ENCODE peak calls at places on chromosomes 11 and 22, in nine cellular contexts. K is GM12892, N is HepG2, R is K562, U is suprapubic skin, E is prostate gland, T is GM12878, B is GM12891, G is HCT116. J is an unnamed sample.

GRCh38 chr11:59208956-59209355 is 3.8 kb downstream of the MPEG1 start:
- DNase-seq in K (no peak), N (no peak), R (no peak), U (no peak), E (no peak), T (no peak), B (no peak), G (no peak), J (no peak)

GRCh38 chr11:2699185-2699530 is 636 bp downstream of the KCNQ1OT1 start:
- DNase-seq in K (no peak), N (no peak), R (peak; percentile 36), U (peak; percentile 83), E (no peak), T (no peak), B (no peak), G (no peak), J (peak; percentile 54)

GRCh38 chr11:133860151-133860550 is 14.8 kb upstream of the SPATA19 start:
- DNase-seq in K (no peak), N (no peak), R (no peak), U (no peak), E (no peak), T (no peak), B (no peak), G (no peak), J (no peak)

GRCh38 chr22:29607426-29607825 is 4.0 kb downstream of the NF2 start:
- DNase-seq in K (no peak), N (no peak), R (no peak), U (no peak), E (no peak), T (no peak), B (no peak), G (no peak), J (no peak)

GRCh38 chr22:32005453-32005852 is 37.6 kb upstream of the SLC5A1 start:
- DNase-seq in K (no peak), N (no peak), R (no peak), U (no peak), E (no peak), T (no peak), B (no peak), G (no peak), J (no peak)

GRCh38 chr11:6197466-6198200 is 1.4 kb upstream of the OR52W1 start:
- DNase-seq in K (no peak), N (no peak), R (no peak), U (no peak), E (no peak), T (no peak), B (no peak), G (no peak), J (no peak)

GRCh38 chr22:37334461-37334858 is 52.2 kb downstream of the CYTH4 start:
- DNase-seq in K (no peak), N (no peak), R (no peak), U (no peak), E (no peak), T (no peak), B (no peak), G (no peak), J (no peak)

GRCh38 chr11:115682901-115683300 is 178.7 kb upstream of the CADM1 start:
- DNase-seq in K (no peak), N (no peak), R (no peak), U (no peak), E (no peak), T (no peak), B (no peak), G (no peak), J (no peak)

GRCh38 chr22:39653787-39654077 is 83.2 kb downstream of the CACNA1I start:
- DNase-seq in K (no peak), N (no peak), R (no peak), U (no peak), E (no peak), T (no peak), B (no peak), G (no peak), J (no peak)

GRCh38 chr22:39656495-39657490 is 86.2 kb downstream of the CACNA1I start:
- DNase-seq in K (no peak), N (no peak), R (peak; percentile 25), U (no peak), E (no peak), T (no peak), B (no peak), G (no peak), J (no peak)

GRCh38 chr22:39654527-39654926 is 84.0 kb downstream of the CACNA1I start:
- DNase-seq in K (no peak), N (no peak), R (no peak), U (no peak), E (no peak), T (no peak), B (no peak), G (no peak), J (no peak)

GRCh38 chr22:39655736-39656285 is 85.3 kb downstream of the CACNA1I start:
- DNase-seq in K (no peak), N (no peak), R (no peak), U (no peak), E (no peak), T (no peak), B (no peak), G (no peak), J (no peak)

GRCh38 chr22:39654959-39655579 is 84.5 kb downstream of the CACNA1I start:
- DNase-seq in K (no peak), N (no peak), R (peak; percentile 64), U (no peak), E (no peak), T (no peak), B (no peak), G (no peak), J (no peak)
- TF ChIP-seq POLR2A in K (no peak), N (no peak), R (no peak), U (no peak), E (no peak), T (no peak), B (no peak), G (no peak), J (no peak)

GRCh38 chr22:19479358-19480172 is at the start of gene CDC45:
- DNase-seq in K (peak; percentile 89), N (peak; percentile 97), R (peak; percentile 100), U (peak; percentile 98), E (peak; percentile 98), T (peak; percentile 93), B (peak; percentile 95), G (peak; percentile 96), J (peak; percentile 96)
- TF ChIP-seq POLR2AphosphoS5 in K (peak; percentile 37), N (peak; percentile 37), R (no peak), U (no peak), E (peak; percentile 81), T (peak; percentile 51), B (no peak), G (peak; percentile 52), J (peak; percentile 60)

DNA sequence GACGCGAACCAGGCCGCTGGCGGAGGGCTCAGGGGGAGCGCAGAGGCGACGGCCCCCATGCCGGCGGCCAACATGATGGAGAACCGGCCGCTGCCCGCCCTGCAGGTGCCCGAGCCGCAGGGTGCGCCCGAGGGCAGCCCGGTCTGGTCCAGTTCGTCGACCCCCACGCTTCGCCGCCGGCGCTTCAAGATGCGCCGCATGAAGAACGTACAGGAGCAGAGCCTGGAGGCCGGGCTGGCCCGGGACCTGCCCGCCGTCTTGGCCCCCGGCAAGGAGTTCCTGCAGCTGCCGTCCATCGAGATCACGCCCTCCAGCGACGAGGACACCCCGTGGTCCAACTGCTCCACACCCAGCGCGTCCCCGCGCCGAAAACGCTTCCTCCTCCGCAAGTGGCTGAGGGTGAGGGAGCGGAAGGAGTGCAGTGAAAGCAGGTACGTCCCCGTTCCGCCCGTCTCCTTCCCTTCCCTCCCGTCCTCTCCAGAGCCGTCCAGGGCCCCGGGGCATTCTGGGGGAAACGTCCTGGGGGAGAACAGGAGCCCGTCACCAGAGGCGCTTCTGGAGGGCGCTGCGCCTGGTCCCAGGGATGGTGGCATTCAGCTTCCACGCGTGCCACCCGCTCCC is 777 bp downstream of the GRAMD1B start:
- DNase-seq in K (peak; percentile 54), N (no peak), R (no peak), U (peak; percentile 84), E (peak; percentile 19), T (no peak), B (peak; percentile 59), G (no peak), J (no peak)
- TF ChIP-seq POLR2A in K (peak; percentile 43), N (no peak), R (no peak), U (no peak), E (no peak), T (peak; percentile 67), B (no peak), G (no peak), J (no peak)

DNA sequence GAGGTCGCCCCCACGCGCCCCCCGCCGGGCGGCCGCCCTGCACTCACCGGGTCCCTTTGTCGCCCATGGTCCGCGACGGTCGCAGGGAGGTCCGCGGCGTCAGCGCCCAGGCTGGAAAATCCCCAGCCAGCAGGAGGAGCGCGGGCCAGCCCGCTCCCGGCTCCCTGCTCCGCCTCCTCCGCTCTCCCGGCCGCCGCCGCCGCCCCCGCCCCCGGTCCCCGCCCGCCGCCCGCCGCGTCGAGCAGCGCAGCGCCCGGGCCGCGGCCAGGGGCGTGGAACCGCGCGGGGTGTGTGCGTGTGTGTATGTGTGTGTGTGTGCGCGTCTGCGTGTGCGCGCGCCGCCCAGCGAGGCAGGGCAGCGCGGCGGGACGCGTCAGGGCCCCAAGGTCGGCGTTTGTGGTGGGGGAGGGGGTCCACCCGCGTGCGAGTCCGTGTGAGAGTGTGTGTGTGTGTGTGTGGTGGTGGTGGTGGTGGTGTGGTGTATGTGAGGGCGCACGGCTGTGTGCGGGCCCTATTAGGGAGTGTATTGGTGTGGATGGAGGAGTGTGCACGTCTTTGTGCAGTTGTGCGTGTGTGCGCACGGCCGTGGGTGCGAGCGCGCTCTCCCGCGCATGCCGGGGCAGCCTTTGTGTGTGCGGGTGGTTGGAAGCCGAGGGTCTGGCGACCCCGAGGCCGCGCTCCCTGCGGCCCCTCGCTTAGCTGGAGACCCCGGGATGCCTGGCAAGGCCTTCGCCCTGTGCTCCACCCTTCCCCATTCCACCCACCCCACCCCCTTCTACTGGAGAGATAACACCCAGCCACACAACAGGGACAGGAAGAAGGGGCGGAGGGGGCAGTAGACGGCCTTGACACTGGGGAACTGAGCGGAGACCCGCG is at the start of gene ARRB1:
- DNase-seq in K (no peak), N (peak; percentile 90), R (peak; percentile 92), U (no peak), E (no peak), T (no peak), B (no peak), G (no peak), J (no peak)
- TF ChIP-seq POLR2AphosphoS5 in K (no peak), N (peak; percentile 42), R (no peak), U (peak; percentile 13), E (no peak), T (no peak), B (no peak), G (peak; percentile 27), J (no peak)

GRCh38 chr11:27626269-27626937 is 73.9 kb downstream of the BDNF start:
- DNase-seq in K (no peak), N (no peak), R (no peak), U (no peak), E (no peak), T (no peak), B (no peak), G (no peak), J (no peak)
- TF ChIP-seq POLR2A in K (no peak), N (no peak), R (no peak), U (no peak), E (no peak), T (no peak), B (no peak), G (no peak), J (no peak)

J was measured in breast epithelium.